ENCODE peak calls at places on chromosomes 3 and 15, in eight cellular contexts. N is ascending aorta, E is neural progenitor cell, M is heart right ventricle, X is right cardiac atrium, R is psoas muscle, G is neuronal stem cell, W is GM23248. L is an unnamed sample. For H3K4me1 and H3K27me3, the result is how much of the 10 kb centered on the place peaks cover.

GRCh38 chr3:37701729-37702128 is 160.0 kb upstream of the CTDSPL start:
- DNase-seq in N (no peak), E (no peak), M (no peak), X (no peak), R (no peak), G (no peak), W (no peak), L (no peak)

GRCh38 chr15:56208185-56208584 is 35.5 kb downstream of the RFX7 start:
- DNase-seq in N (no peak), E (no peak), M (no peak), X (no peak), R (no peak), G (no peak), W (no peak), L (no peak)

GRCh38 chr15:74127954-74128784 is 2.2 kb upstream of the ISLR2 start:
- DNase-seq in N (no peak), E (peak), M (peak), X (peak), R (peak), G (no peak), W (peak), L (no peak)

GRCh38 chr15:45795487-45796069 is 160.7 kb downstream of the SQOR start:
- DNase-seq in N (no peak), E (peak), M (no peak), X (no peak), R (no peak), G (peak), W (peak), L (no peak)

GRCh38 chr15:29952245-29952644 is 130.0 kb upstream of the TJP1 start:
- DNase-seq in N (no peak), E (peak), M (no peak), X (no peak), R (no peak), G (no peak), W (no peak), L (no peak)

GRCh38 chr15:33278816-33279612 is 31.8 kb upstream of the RYR3 start:
- DNase-seq in N (no peak), E (no peak), M (no peak), X (no peak), R (no peak), G (no peak), W (peak), L (no peak)

GRCh38 chr15:85831415-85832113 is 36.8 kb upstream of the KLHL25 start:
- DNase-seq in N (no peak), E (peak), M (peak), X (peak), R (peak), G (peak), W (peak), L (peak)

GRCh38 chr15:40914486-40914885 is 14.7 kb upstream of the DLL4 start:
- DNase-seq in N (no peak), E (no peak), M (no peak), X (no peak), R (no peak), G (no peak), W (no peak), L (no peak)

GRCh38 chr3:26281284-26281977 is 341.1 kb upstream of the LRRC3B start:
- DNase-seq in N (no peak), E (no peak), M (no peak), X (no peak), R (no peak), G (no peak), W (no peak), L (no peak)

GRCh38 chr15:31397851-31398661 is 71.4 kb downstream of the KLF13 start:
- DNase-seq in N (no peak), E (no peak), M (peak), X (no peak), R (no peak), G (no peak), W (no peak), L (no peak)

GRCh38 chr15:48641416-48641815 is 4.1 kb downstream of the FBN1 start:
- DNase-seq in N (no peak), E (no peak), M (no peak), X (no peak), R (no peak), G (no peak), W (peak), L (no peak)

GRCh38 chr3:175059788-175060187 is 200.7 kb downstream of the NAALADL2 start:
- DNase-seq in N (no peak), E (no peak), M (no peak), X (no peak), R (no peak), G (no peak), W (no peak), L (no peak)

GRCh38 chr15:50044904-50045303 is 74.1 kb downstream of the ATP8B4 start:
- DNase-seq in N (no peak), E (no peak), M (no peak), X (no peak), R (no peak), G (no peak), W (no peak), L (no peak)

GRCh38 chr15:61598655-61599054 is 369.6 kb upstream of the RORA start:
- DNase-seq in N (no peak), E (peak), M (no peak), X (no peak), R (no peak), G (peak), W (no peak), L (no peak)

GRCh38 chr15:27358751-27359434 is 387.9 kb downstream of the GABRG3 start:
- DNase-seq in N (no peak), E (peak), M (no peak), X (peak), R (no peak), G (peak), W (peak), L (no peak)

GRCh38 chr3:45106874-45107273 is 39.3 kb downstream of the CDCP1 start:
- DNase-seq in N (no peak), E (no peak), M (no peak), X (no peak), R (no peak), G (no peak), W (no peak), L (peak)

GRCh38 chr3:10602769-10603768 is 97.7 kb upstream of the ATP2B2 start:
- DNase-seq in N (no peak), E (no peak), M (no peak), X (no peak), R (no peak), G (no peak), W (no peak), L (peak)

GRCh38 chr3:134367412-134367811 is 6.8 kb downstream of the AMOTL2 start:
- DNase-seq in N (no peak), E (no peak), M (no peak), X (no peak), R (peak), G (no peak), W (peak), L (no peak)

GRCh38 chr3:33173103-33173502 is 45.5 kb downstream of the SUSD5 start:
- DNase-seq in N (no peak), E (no peak), M (no peak), X (no peak), R (no peak), G (no peak), W (no peak), L (no peak)

GRCh38 chr15:59371458-59372351 is 966 bp downstream of the MYO1E start:
- DNase-seq in N (no peak), E (peak), M (peak), X (peak), R (peak), G (no peak), W (peak), L (no peak)

GRCh38 chr3:42116466-42116865 is 25.3 kb downstream of the TRAK1 start:
- DNase-seq in N (no peak), E (no peak), M (no peak), X (no peak), R (no peak), G (no peak), W (peak), L (no peak)

GRCh38 chr15:59396211-59396610 is 23.5 kb upstream of the MYO1E start:
- DNase-seq in N (no peak), E (no peak), M (no peak), X (no peak), R (no peak), G (no peak), W (no peak), L (no peak)

GRCh38 chr15:62495670-62496328 is 330.7 kb upstream of the C2CD4B start:
- DNase-seq in N (peak), E (no peak), M (no peak), X (peak), R (no peak), G (no peak), W (peak), L (no peak)

GRCh38 chr3:98930413-98930812 is 28.9 kb upstream of the DCBLD2 start:
- DNase-seq in N (no peak), E (no peak), M (no peak), X (no peak), R (no peak), G (no peak), W (no peak), L (no peak)

GRCh38 chr3:134392336-134392983 is 18.2 kb upstream of the AMOTL2 start:
- DNase-seq in N (no peak), E (no peak), M (no peak), X (peak), R (no peak), G (no peak), W (no peak), L (no peak)

GRCh38 chr3:37816271-37816670 is 45.4 kb upstream of the CTDSPL start:
- DNase-seq in N (no peak), E (no peak), M (no peak), X (no peak), R (no peak), G (no peak), W (peak), L (no peak)

GRCh38 chr3:106552401-106553043 is 683.7 kb upstream of the CBLB start:
- DNase-seq in N (no peak), E (no peak), M (no peak), X (no peak), R (no peak), G (no peak), W (no peak), L (no peak)

GRCh38 chr3:181558870-181559269 is 152.9 kb upstream of the SOX2 start:
- DNase-seq in N (no peak), E (no peak), M (peak), X (no peak), R (no peak), G (no peak), W (no peak), L (no peak)

GRCh38 chr3:125381743-125382142 is 6.6 kb upstream of the ZNF148 start:
- DNase-seq in N (no peak), E (no peak), M (no peak), X (no peak), R (no peak), G (no peak), W (peak), L (peak)

GRCh38 chr3:14463330-14464216 is 61.2 kb downstream of the SLC6A6 start:
- DNase-seq in N (no peak), E (peak), M (no peak), X (no peak), R (no peak), G (no peak), W (no peak), L (no peak)

GRCh38 chr3:133799794-133800585 is 5.6 kb upstream of the SRPRB start:
- DNase-seq in N (peak), E (no peak), M (no peak), X (no peak), R (no peak), G (no peak), W (peak), L (no peak)

GRCh38 chr3:183306798-183307671 is 54.0 kb downstream of the B3GNT5 start:
- DNase-seq in N (peak), E (no peak), M (peak), X (peak), R (peak), G (no peak), W (peak), L (peak)

GRCh38 chr3:4740397-4741105 is 238.7 kb upstream of the BHLHE40 start:
- DNase-seq in N (no peak), E (no peak), M (no peak), X (peak), R (no peak), G (no peak), W (no peak), L (no peak)

DNA sequence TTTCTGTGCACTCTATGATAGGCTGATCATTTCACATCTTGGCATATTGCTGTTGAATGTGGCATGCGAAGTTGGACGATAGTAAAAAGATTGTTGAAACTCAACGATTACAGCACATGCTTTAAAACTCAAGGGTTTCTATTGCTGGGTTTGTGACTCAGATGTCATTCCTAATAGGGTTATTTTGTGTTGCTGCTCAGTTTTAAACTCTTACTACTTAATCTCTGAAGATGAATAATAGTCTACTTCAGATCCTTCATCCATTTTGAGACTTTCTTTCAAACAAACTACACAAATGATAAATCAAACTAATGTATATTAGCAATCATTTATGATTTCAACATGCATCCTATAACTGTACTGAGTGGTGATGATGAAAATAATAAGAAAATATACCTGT is 71.3 kb upstream of the MBNL1 start:
- DNase-seq in N (no peak), E (no peak), M (no peak), X (no peak), R (no peak), G (no peak), W (peak), L (no peak)
- H3K4me3 ChIP-seq in N (peak), E (no peak), M (peak), X (no peak), R (peak), G (no peak), W (peak), L (peak)

GRCh38 chr3:189232790-189233189 is 61.0 kb downstream of the TPRG1 start:
- DNase-seq in N (no peak), E (no peak), M (no peak), X (no peak), R (no peak), G (no peak), W (peak), L (no peak)

GRCh38 chr3:189225431-189225830 is 53.7 kb downstream of the TPRG1 start:
- DNase-seq in N (no peak), E (no peak), M (no peak), X (no peak), R (no peak), G (no peak), W (no peak), L (no peak)

GRCh38 chr3:189222927-189223706 is 51.3 kb downstream of the TPRG1 start:
- DNase-seq in N (no peak), E (no peak), M (no peak), X (no peak), R (no peak), G (no peak), W (peak), L (no peak)

GRCh38 chr3:189229421-189229820 is 57.6 kb downstream of the TPRG1 start:
- DNase-seq in N (no peak), E (no peak), M (no peak), X (no peak), R (no peak), G (no peak), W (no peak), L (no peak)

GRCh38 chr3:189227249-189227648 is 55.5 kb downstream of the TPRG1 start:
- DNase-seq in N (no peak), E (no peak), M (no peak), X (no peak), R (no peak), G (no peak), W (no peak), L (no peak)
- H3K4me1 ChIP-seq in N (under half), E (under half), M (under half), X (under half), R (under half), G (under half), W (under half), L (under half)

DNA sequence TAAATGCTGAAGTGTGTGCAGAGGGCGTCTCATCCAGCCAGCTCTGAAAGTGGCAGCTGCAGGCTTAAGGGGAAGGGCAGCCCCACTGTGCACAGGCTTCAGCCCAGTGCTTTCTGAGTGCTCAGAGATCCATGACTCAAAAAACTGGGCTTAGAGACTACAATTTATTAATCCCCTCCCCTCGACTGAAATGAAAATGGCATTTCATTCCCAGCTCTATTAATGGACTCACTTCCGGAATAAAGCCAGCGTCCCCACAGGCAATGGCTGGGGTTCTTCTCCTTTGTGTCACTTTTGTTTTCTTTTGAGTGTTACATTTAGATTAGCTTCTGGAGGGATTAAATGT is 55.5 kb upstream of the PLXNA1 start:
- DNase-seq in N (no peak), E (no peak), M (no peak), X (no peak), R (no peak), G (no peak), W (peak), L (no peak)
- H3K27me3 ChIP-seq in N (under half), E (under half), M (under half), X (under half), R (under half), G (under half), W (under half), L (under half)

GRCh38 chr15:91917991-91918390 is 64.5 kb downstream of the SLCO3A1 start:
- DNase-seq in N (no peak), E (no peak), M (no peak), X (no peak), R (no peak), G (no peak), W (no peak), L (no peak)

GRCh38 chr15:91919014-91919534 is 65.6 kb downstream of the SLCO3A1 start:
- DNase-seq in N (no peak), E (no peak), M (peak), X (peak), R (no peak), G (no peak), W (no peak), L (no peak)

GRCh38 chr15:91916051-91916450 is 62.5 kb downstream of the SLCO3A1 start:
- DNase-seq in N (no peak), E (no peak), M (no peak), X (no peak), R (no peak), G (no peak), W (no peak), L (no peak)

GRCh38 chr15:91912336-91912735 is 58.8 kb downstream of the SLCO3A1 start:
- DNase-seq in N (no peak), E (no peak), M (no peak), X (no peak), R (no peak), G (no peak), W (no peak), L (no peak)

GRCh38 chr15:91915576-91915975 is 62.1 kb downstream of the SLCO3A1 start:
- DNase-seq in N (no peak), E (no peak), M (no peak), X (no peak), R (no peak), G (no peak), W (no peak), L (no peak)
- H3K4me3 ChIP-seq in N (no peak), E (no peak), M (no peak), X (no peak), R (no peak), G (no peak), W (no peak), L (no peak)

GRCh38 chr15:101168463-101168824 is 83.4 kb downstream of the CHSY1 start:
- DNase-seq in N (no peak), E (no peak), M (peak), X (peak), R (peak), G (no peak), W (peak), L (no peak)
- H3K4me1 ChIP-seq in N (under half), E (under half), M (under half), X (under half), R (under half), G (under half), W (under half), L (under half)

GRCh38 chr3:187919990-187920389 is 174.7 kb upstream of the BCL6 start:
- DNase-seq in N (no peak), E (no peak), M (no peak), X (no peak), R (no peak), G (no peak), W (peak), L (no peak)
- H3K27me3 ChIP-seq in N (under half), E (under half), M (under half), X (under half), R (under half), G (under half), W (under half), L (under half)

DNA sequence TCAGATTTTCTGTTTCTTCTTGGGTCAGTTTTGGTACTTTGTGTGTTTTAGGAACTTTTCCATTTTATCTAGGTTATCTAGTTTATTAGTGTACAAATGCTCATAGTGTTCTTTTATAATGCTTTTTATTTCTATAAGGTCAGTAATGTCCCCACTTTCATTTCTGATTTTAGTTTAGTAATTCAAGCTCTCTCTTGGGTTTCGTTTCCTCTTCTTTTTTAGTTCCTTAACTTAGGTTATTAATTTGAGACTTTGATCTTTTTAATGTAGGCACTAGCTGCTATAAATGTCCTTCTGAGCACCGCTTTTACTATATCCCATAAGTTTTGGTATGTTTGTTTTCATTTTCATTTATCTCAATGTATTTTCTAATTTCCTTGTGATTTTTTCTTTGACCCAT is 27.0 kb upstream of the CD200R1L start:
- DNase-seq in N (no peak), E (no peak), M (no peak), X (no peak), R (no peak), G (no peak), W (no peak), L (no peak)
- H3K4me3 ChIP-seq in N (no peak), E (no peak), M (no peak), X (no peak), R (no peak), G (no peak), W (no peak), L (no peak)

DNA sequence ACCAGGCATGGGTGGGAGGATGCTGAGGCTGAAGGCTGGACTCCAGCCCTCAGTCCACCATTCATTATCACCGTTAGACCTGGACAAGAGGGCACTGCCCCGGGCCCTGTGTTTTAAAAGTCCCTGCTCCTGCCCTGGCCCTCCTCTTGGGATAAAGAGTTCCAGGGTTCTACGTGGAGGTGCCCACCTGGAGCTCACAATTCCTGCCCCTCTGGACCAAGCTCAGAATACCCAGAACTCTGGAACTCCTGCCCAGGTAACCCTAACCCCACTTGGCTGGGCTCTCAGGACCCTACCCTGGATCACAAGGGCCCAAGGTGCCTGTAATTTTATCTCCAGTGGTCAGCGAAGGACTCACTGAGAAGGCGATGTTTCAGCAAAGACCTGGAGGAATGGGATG is 1.2 kb downstream of the CALML4 start:
- DNase-seq in N (no peak), E (no peak), M (no peak), X (no peak), R (no peak), G (no peak), W (no peak), L (no peak)
- H3K4me1 ChIP-seq in N (under half), E (under half), M (under half), X (under half), R (under half), G (under half), W (under half), L (under half)